ENCODE peak calls at places on chromosome 10, in five cellular contexts. X, R, Y, H and A are unnamed samples. For H3K9me3, the result is how much of the 10 kb centered on the place peaks cover.

GRCh38 chr10:20085115-20085514 is 268.9 kb downstream of the PLXDC2 start:
- DNase-seq in X (no peak), R (no peak), Y (no peak), H (no peak), A (no peak)

GRCh38 chr10:11141571-11142091 is 124.0 kb downstream of the CELF2 start:
- DNase-seq in X (no peak), R (no peak), Y (no peak), H (no peak), A (no peak)

GRCh38 chr10:4650572-4650971 is 175.4 kb upstream of the AKR1E2 start:
- DNase-seq in X (no peak), R (no peak), Y (peak), H (no peak), A (no peak)

GRCh38 chr10:79246606-79247275 is 100.5 kb upstream of the PPIF start:
- DNase-seq in X (no peak), R (no peak), Y (peak), H (no peak), A (no peak)

GRCh38 chr10:84342584-84342983 is 14.2 kb downstream of the CCSER2 start:
- DNase-seq in X (no peak), R (no peak), Y (no peak), H (no peak), A (no peak)

GRCh38 chr10:29981510-29981909 is 77.9 kb downstream of the JCAD start:
- DNase-seq in X (no peak), R (no peak), Y (no peak), H (no peak), A (no peak)

GRCh38 chr10:56317603-56318002 is 43.5 kb downstream of the ZWINT start:
- DNase-seq in X (no peak), R (no peak), Y (no peak), H (no peak), A (no peak)

GRCh38 chr10:61859786-61860185 is 41.7 kb upstream of the ARID5B start:
- DNase-seq in X (peak), R (no peak), Y (no peak), H (no peak), A (no peak)

GRCh38 chr10:29328988-29329387 is 40.1 kb downstream of the LYZL1 start:
- DNase-seq in X (no peak), R (no peak), Y (peak), H (peak), A (no peak)

GRCh38 chr10:13943735-13944398 is 357.1 kb downstream of the PRPF18 start:
- DNase-seq in X (peak), R (peak), Y (no peak), H (no peak), A (no peak)

GRCh38 chr10:60714242-60714641 is 64.0 kb upstream of the CDK1 start:
- DNase-seq in X (no peak), R (no peak), Y (peak), H (peak), A (no peak)

GRCh38 chr10:103481974-103482531 is 3.0 kb upstream of the CALHM3 start:
- DNase-seq in X (peak), R (peak), Y (peak), H (peak), A (peak)

GRCh38 chr10:49458869-49459268 is 63.0 kb upstream of the DRGX start:
- DNase-seq in X (no peak), R (no peak), Y (no peak), H (no peak), A (no peak)

GRCh38 chr10:21092683-21093524 is 195.8 kb upstream of the NEBL start:
- DNase-seq in X (peak), R (no peak), Y (peak), H (no peak), A (no peak)

GRCh38 chr10:112584276-112584675 is 137.3 kb downstream of the VTI1A start:
- DNase-seq in X (peak), R (no peak), Y (no peak), H (peak), A (no peak)

GRCh38 chr10:14545827-14546226 is 215.1 kb upstream of the FRMD4A start:
- DNase-seq in X (peak), R (no peak), Y (peak), H (peak), A (no peak)

GRCh38 chr10:96758423-96758822 is 38.1 kb upstream of the PIK3AP1 start:
- DNase-seq in X (no peak), R (no peak), Y (no peak), H (no peak), A (no peak)

GRCh38 chr10:33271969-33272583 is 62.4 kb downstream of the NRP1 start:
- DNase-seq in X (peak), R (no peak), Y (no peak), H (no peak), A (peak)

GRCh38 chr10:78777466-78778256 is 291.1 kb upstream of the ZMIZ1 start:
- DNase-seq in X (peak), R (no peak), Y (peak), H (no peak), A (no peak)

GRCh38 chr10:27041196-27041595 is 59.1 kb downstream of the ANKRD26 start:
- DNase-seq in X (no peak), R (no peak), Y (no peak), H (peak), A (no peak)

GRCh38 chr10:75984067-75984466 is 552.6 kb downstream of the LRMDA start:
- DNase-seq in X (no peak), R (no peak), Y (no peak), H (no peak), A (no peak)

GRCh38 chr10:31769564-31769963 is 159.1 kb downstream of the ARHGAP12 start:
- DNase-seq in X (peak), R (no peak), Y (peak), H (peak), A (no peak)

GRCh38 chr10:51427758-51428157 is 271.6 kb downstream of the CSTF2T start:
- DNase-seq in X (peak), R (no peak), Y (no peak), H (no peak), A (no peak)

GRCh38 chr10:122550983-122551382 is 9.6 kb upstream of the DMBT1 start:
- DNase-seq in X (no peak), R (no peak), Y (no peak), H (no peak), A (no peak)

GRCh38 chr10:77121829-77122228 is 515.8 kb downstream of the KCNMA1 start:
- DNase-seq in X (no peak), R (no peak), Y (no peak), H (no peak), A (no peak)

DNA sequence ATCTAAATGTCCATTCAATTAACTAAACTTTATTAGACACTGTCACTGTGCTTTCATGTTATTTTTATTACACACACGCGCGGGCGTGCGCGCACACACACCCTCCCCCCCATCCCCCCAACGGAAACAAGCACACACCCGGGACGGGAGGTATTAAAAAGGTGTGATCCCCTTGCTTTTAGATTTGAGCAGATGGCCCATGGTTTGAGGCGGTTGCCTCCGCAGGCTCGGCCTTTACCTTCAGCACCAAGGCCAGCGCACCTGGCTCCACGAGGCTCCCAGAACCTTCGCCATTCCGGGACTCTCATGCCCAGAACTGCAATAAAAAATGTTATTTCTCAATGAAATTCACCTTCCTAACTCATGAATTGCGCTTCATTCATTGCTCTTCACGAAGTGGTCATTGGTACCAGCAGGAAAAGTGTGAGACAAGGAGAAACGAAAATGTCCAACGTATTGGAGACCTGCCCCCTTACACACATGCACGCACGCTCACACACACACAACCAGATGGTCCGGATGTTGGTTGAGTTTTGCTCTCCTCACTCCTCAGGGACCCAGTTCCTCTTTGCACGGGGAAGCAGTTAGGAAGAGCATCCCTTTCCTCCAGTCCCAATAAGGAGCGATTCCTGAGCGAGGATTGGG is 20.8 kb upstream of the PTF1A start:
- DNase-seq in X (peak), R (peak), Y (peak), H (peak), A (peak)
- TF ChIP-seq EZH2 in X (no peak), R (no peak), Y (peak), H (no peak), A (no peak)

DNA sequence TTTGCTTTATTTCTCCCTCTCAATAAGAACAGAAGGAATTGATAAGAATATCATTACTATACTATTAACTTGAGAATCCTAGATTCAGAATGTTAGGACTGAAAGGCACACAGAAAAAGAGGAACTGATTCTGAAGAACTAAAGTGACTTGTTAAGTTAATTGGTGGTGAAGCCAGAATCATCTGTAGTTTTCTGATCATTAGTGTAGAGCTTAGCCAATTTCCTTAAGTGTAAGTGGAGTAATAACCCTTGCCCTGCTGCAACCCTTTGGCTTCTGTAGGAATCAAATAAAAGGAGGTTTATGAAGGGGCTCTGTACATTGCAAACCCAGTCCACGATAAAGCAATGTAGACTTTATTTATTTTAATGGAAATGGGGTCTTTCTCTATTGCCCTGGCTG is 1186.0 kb downstream of the SORCS3 start:
- DNase-seq in X (no peak), R (no peak), Y (no peak), H (no peak), A (no peak)
- H3K9me3 ChIP-seq in X (under half), R (under half), Y (under half), H (under half), A (under half)

DNA sequence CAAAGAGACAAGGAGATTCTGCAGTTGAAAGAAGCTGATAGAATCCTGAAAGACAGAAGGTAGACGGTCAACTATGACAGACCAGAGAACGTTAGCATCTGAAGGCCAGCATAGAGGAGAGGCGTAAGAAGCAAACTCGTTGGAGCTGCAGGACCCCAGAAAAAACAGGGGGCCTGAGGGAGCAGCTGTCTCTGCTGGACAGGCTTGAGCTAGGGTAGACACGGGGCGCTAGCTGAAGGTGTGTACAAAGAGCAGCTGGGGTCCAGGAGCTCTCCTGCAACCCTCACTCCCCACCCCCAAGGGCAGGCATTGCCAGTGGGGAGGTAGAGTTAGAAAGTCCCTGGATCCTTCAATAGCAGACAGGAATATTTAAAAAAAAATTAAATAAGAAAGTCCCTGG is 14.6 kb upstream of the GDI2 start:
- DNase-seq in X (no peak), R (no peak), Y (no peak), H (no peak), A (no peak)
- H3K4me3 ChIP-seq in X (no peak), R (no peak), Y (no peak), H (no peak), A (no peak)

DNA sequence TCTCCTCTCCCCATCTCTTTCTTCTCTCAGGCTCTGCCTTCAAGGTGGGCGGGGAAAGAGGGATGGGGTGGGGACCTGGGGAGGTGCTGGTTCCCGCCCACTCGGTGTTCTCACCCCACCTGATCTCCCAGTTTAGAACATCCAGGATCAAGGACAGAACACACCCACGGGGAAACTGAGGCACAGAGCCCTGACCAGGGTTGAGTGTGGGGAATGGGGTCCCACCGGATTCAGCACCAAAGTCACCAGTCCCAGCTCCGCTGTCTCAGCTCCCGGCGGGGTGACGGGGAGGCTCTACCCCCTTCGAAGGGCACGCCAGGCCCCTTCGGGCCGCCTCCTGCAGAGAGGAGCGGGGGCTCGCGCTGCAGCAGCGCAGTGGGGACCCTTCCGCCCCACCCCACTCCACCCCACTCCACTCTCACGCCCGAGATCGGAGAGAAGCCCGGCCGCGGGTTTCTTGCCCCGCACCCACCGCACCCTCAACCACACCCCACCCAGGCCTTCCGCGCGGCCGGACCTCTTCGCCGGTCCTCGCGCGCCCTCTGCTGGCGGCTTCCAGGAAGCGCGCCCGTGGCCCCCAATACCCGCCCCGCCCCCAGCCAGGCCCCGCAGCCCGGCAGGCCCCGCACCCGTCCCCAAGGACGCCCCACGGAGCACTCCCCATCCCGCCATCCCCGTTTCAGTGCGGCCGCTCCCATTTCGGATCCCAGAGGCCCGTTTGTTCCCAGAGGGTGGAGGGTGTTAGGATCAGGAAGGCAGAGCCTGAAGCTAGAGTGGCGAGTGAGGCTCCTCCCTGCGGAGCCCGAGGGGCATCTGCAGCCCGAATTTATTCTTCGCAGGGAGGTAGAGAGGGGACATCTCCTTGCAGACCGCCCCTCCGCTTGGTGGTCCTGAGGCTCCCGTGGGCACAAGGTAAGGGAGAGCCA is 18.0 kb downstream of the POLL start:
- DNase-seq in X (peak), R (peak), Y (peak), H (peak), A (peak)
- TF ChIP-seq EZH2 in X (no peak), R (no peak), Y (no peak), H (peak), A (no peak)

DNA sequence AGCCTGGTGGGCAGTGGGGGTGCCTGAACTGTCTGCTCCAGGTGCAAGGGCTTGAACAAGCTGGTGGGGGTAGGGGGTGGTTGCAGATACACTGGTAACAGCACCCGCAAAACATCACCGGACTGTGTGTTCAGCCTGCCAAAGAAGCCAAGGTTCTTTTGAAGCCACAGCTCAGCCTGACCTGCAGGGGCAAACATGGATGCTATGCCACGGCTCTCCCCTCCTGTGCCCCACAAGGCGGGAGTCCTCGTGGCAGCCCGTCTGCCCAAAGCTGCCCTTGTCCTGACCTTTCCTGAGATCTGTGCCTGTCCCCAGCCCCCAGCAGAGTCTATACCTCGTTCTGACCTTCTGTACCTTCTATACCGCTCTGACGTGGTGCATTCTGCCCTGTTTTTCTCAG is 285.7 kb downstream of the GLRX3 start:
- DNase-seq in X (no peak), R (no peak), Y (no peak), H (no peak), A (no peak)
- H3K9me3 ChIP-seq in X (under half), R (under half), Y (under half), H (under half), A (under half)

DNA sequence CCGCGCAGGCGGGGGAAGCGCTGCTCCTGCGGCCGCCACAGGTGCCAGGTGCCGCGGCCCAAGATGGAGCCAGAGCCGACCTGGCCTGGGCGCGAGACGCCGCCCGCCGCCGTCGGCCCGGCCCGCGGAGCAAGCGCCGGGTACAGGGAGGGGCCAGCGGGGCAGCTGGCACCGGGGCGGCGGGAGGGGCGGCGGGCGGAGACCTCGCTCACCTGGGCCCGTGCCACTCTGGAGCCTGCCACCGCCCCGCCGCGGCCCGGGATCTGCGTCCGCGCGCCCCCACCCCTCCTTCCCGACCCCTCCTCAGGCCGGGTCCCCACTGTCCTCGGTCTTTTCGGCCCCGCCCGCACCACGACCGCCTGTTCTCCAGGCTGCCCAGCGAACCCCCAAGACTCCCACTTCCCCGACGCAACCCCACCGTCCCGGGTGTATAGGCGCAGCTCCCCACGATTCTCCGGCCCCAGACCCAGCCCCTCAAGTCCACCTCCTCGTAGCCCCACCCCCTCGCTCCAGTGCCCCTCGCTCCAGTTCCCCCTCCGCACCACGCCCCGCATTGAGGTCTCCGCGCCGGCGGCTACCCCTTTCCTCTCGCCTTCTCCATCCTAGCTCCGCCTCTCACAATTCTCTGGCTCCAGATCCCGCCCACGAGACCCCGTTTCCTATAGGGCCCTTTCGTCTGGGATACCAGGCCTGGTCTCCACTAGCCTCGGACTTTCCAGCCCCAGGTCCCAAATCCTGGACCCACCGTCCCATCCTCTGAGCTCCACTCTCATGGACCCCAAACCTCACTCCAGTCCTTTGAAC is at the start of gene GPRIN2:
- DNase-seq in X (peak), R (peak), Y (no peak), H (no peak), A (no peak)
- H3K4me3 ChIP-seq in X (peak), R (peak), Y (no peak), H (peak), A (peak)

DNA sequence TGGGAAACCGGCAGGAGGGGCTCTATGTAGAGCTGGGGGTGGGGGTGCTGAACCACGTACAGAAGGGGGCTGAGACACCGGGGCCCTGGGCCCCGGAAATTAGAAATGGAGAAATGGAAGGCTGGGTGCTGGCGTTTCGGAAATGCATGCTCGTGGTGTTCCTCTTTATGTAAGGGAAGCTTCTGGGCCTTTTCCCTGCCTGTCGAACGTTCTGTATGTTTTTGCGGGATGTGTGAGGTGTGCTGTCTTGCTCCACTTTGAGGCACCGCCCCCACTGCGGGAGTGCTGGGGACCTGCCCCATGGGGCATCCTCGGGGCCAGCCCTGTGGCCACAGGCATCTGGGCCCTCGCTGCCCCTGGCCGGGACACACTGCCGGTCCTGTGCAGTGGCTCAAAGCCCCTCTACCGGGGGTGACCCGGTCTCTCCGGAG is 1.7 kb upstream of the VENTX start:
- DNase-seq in X (no peak), R (no peak), Y (no peak), H (no peak), A (no peak)
- TF ChIP-seq EZH2 in X (no peak), R (no peak), Y (peak), H (no peak), A (no peak)

DNA sequence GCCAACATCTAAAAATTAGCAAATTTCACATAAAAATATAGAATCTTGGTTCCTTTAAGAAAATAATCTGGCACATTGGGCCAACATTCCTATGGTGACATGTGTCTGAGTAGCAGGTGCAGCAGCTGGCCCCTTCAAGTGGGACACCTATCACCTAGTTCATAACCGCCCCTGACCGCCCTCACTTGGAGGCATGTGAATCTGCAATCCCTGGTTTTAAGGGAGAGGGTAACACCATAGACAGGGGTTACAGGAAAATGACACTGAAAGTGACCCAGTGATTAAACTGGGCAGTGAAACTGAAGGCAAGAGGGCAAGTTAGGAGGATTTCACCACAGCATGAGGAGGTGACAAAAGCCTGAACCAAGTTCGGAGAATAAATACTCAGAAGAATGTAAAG is 1.1 kb downstream of the RSU1 start:
- DNase-seq in X (peak), R (no peak), Y (peak), H (no peak), A (no peak)
- H3K9me3 ChIP-seq in X (under half), R (under half), Y (under half), H (under half), A (under half)

DNA sequence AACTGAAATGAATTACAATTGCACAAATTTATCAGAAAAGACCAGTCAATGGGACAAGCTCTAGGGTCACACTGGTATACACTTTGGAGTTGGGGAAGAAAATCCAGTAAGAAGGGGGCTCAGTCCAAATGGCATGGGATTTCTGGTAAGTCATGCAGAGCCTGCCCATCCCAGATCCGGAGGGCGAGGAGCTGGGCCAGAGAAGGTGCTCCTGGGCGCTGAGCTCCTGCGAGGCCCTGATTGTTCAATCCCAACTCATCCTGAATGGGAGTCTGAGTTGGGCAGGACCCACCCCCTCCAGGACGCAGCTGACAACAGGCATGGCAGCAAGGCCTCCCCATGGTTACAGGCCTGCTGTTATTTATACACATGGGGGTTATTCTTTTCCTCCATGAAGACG is 91.0 kb upstream of the ADAM12 start:
- DNase-seq in X (no peak), R (no peak), Y (no peak), H (no peak), A (no peak)
- H3K4me3 ChIP-seq in X (no peak), R (no peak), Y (no peak), H (no peak), A (no peak)